ENCODE peak calls at places on chromosome 11, in seven cellular contexts. L, I, Y, H, C, U and R are unnamed samples.

GRCh38 chr11:59207988-59208432 is 4.7 kb downstream of the MPEG1 start:
- DNase-seq in H (peak; percentile 40), I (no peak), Y (peak; percentile 64), C (peak; percentile 51), L (peak; percentile 59), U (peak; percentile 62), R (peak; percentile 15)

GRCh38 chr11:97471480-97471879 is 1081.7 kb downstream of the JRKL start:
- DNase-seq in U (no peak), I (no peak), L (no peak), H (no peak), C (no peak), Y (no peak), R (no peak)

GRCh38 chr11:17934194-17934593 is 78.7 kb downstream of the SERGEF start:
- DNase-seq in Y (no peak), U (no peak), L (no peak), I (no peak), H (no peak), C (no peak), R (no peak)

GRCh38 chr11:34316347-34317037 is 41.3 kb downstream of the ABTB2 start:
- DNase-seq in U (no peak), H (no peak), C (no peak), Y (no peak), L (peak; percentile 40), I (no peak), R (no peak)

GRCh38 chr11:70064011-70064725 is 13.9 kb upstream of the ANO1 start:
- DNase-seq in C (no peak), H (no peak), I (peak; percentile 73), Y (no peak), U (no peak), L (no peak), R (peak; percentile 36)

GRCh38 chr11:12963789-12964536 is 45.2 kb upstream of the RASSF10 start:
- DNase-seq in L (peak; percentile 49), I (peak; percentile 91), U (peak; percentile 80), H (peak; percentile 27), C (peak; percentile 79), Y (peak; percentile 84), R (peak; percentile 84)

GRCh38 chr11:45921561-45922424 is 663 bp upstream of the LARGE2 start:
- DNase-seq in C (peak; percentile 89), Y (no peak), I (no peak), U (no peak), L (no peak), H (no peak), R (peak; percentile 68)

GRCh38 chr11:27926981-27927481 is 180.9 kb downstream of the KIF18A start:
- DNase-seq in H (peak; percentile 96), U (no peak), Y (no peak), C (no peak), L (peak; percentile 95), I (no peak), R (no peak)

GRCh38 chr11:58047818-58048217 is 17.1 kb downstream of the OR6Q1 start:
- DNase-seq in U (no peak), H (no peak), I (no peak), C (no peak), L (no peak), Y (no peak), R (no peak)

GRCh38 chr11:69287968-69288882 is 5.7 kb upstream of the MYEOV start:
- DNase-seq in L (no peak), U (no peak), I (no peak), H (no peak), Y (no peak), C (peak; percentile 68), R (no peak)

GRCh38 chr11:71241721-71242259 is 10.6 kb downstream of the SHANK2 start:
- DNase-seq in Y (no peak), H (no peak), I (no peak), L (no peak), C (no peak), U (no peak), R (no peak)

GRCh38 chr11:17905477-17905876 is 107.4 kb downstream of the SERGEF start:
- DNase-seq in U (peak; percentile 55), L (no peak), I (no peak), H (no peak), Y (peak; percentile 47), C (no peak), R (no peak)

GRCh38 chr11:107545101-107545514 is 20.4 kb downstream of the ALKBH8 start:
- DNase-seq in U (no peak), H (peak; percentile 35), L (peak; percentile 26), C (no peak), I (no peak), Y (no peak), R (no peak)

GRCh38 chr11:19398273-19398672 is 157.5 kb upstream of the E2F8 start:
- DNase-seq in U (no peak), I (peak; percentile 72), C (no peak), L (no peak), H (no peak), Y (no peak), R (no peak)

GRCh38 chr11:59171508-59172322 is at the start of gene DTX4:
- DNase-seq in H (peak; percentile 86), U (peak; percentile 89), C (peak; percentile 96), L (peak; percentile 84), I (peak; percentile 98), Y (peak; percentile 90), R (peak; percentile 97)

DNA sequence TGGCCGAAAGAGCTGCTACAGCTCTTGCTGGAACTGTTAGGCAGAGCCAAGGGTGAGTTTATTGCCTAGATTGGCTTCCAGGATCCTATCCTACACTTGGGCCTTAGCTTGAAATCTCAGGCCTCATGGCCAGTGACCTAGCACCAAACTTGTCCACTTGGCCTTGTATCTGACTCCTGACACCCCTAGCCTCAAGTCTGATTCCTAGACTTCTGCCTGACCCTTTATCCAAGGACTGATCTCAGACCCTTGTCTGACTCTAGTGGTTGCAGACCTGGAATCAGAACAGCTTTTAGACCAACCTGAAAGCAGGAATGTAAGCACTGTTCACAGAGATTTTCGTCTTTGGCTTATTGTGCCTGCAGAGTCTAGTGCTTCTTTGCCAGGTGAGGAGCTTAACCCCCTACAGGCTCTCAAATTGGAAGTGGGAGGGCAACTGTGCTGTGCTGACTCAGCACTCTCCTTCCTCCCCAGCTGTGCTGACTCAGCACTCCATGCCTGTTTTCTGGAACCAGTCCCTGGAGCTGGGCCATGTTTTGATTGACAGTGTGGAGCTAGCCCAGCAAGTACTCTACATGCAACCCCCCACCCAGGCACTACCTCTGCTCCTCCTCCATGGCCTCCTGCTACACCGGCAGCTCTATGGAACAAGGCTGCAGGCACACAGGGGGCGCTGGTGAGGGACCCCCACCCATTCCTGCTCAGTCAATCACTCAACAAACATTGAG is 35.1 kb downstream of the RRP8 start:
- DNase-seq in C (peak; percentile 66), U (no peak), I (no peak), H (peak; percentile 18), L (peak; percentile 57), Y (no peak), R (no peak)
- TF ChIP-seq CTCF in C (no peak), U (no peak), I (no peak), H (peak; percentile 27), L (no peak), Y (no peak), R (no peak)

DNA sequence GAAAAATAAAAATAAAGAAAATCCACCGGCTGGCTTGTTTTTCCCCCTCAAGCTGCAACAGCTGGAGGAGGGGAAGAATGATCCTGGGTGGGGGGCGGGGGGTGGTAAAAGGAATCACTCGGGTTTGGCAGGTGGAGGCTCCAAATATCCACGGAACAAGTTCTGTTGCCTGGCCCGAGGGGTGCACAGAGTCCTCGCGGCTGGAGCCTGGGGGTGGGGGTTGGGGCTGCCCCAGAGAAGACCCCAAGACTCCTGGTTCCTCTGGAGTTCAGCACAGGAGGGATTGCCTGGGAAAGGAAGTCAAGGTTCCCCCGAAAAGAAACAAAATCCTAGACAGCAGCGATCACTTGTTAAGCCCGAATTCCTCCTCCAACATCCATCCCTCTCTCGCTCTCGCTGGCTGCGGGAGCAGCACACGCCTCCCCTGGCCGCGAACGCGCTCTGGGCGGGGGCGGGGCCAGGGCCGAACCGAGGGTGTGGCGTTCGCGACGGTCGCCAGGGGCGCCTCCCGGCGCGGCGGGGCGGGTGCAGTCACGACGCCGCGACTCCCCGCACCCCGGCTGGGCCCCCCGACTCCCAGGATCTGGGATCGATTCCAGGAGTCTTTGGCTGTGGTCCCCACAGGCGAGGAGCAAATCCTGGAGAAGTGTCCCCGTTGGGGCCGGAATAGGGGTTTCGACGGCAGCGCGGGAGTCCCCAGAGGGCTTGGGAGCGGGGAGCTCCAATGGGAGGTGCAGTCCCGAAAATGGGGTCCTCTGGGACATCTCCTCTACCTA is at the start of gene KCNA4:
- DNase-seq in L (peak; percentile 0), Y (no peak), C (no peak), I (no peak), H (no peak), U (no peak), R (peak; percentile 81)
- TF ChIP-seq CTCF in L (no peak), Y (no peak), C (no peak), I (no peak), H (no peak), U (no peak), R (peak; percentile 25)

GRCh38 chr11:43687120-43687791 is 6.7 kb downstream of the HSD17B12 start:
- DNase-seq in I (no peak), H (no peak), U (no peak), Y (no peak), L (peak; percentile 31), C (peak; percentile 26), R (no peak)

GRCh38 chr11:43686207-43686606 is 5.7 kb downstream of the HSD17B12 start:
- DNase-seq in L (no peak), U (no peak), H (no peak), I (no peak), C (no peak), Y (no peak), R (no peak)

GRCh38 chr11:43689167-43689566 is 8.6 kb downstream of the HSD17B12 start:
- DNase-seq in Y (no peak), I (no peak), C (no peak), L (no peak), H (no peak), U (no peak), R (no peak)

GRCh38 chr11:43681543-43681942 is 1.0 kb downstream of the HSD17B12 start:
- DNase-seq in C (no peak), L (peak; percentile 24), I (no peak), Y (no peak), U (no peak), H (peak; percentile 3), R (no peak)

GRCh38 chr11:43685483-43685882 is 4.9 kb downstream of the HSD17B12 start:
- DNase-seq in I (no peak), U (no peak), Y (no peak), H (no peak), C (no peak), L (no peak), R (no peak)
- TF ChIP-seq CTCF in I (no peak), U (no peak), Y (no peak), H (peak; percentile 27), C (no peak), L (no peak), R (no peak)

DNA sequence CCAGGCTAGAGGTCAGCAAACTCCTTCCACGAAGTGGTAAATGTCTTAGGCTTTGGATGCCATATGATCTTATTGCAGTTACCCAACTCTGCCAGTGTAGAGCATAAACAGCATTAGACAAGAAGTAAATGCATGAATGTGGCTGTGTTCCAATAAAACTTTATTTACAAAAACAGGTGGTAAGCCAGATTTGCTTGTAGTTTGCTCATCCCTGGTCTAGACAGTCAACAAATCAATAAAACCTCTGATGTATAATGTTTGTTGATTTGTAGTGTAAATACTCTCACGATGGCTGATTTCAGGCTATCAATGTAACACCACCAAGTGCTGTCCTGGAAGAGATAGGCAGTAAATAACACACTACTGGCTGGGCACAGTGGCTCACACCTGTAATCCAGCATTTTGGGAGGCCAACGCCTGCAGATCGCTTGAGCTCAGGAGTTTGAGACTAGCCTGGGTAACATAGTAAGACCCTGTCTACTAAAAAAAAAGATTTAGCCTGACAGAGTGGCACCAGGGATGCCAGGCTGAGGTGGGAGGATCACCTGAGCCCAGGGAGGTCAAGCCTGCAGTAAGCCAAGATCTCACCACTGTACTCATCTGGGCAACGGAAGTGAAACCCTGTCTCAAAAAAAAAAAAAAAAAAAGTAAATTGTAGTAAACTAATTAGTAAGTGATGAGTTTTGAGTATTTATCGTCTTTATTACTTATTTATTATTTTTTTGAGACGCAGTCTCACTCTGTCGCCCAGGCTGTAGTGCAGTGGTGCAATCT is 6.9 kb upstream of the CATSPER1 start:
- DNase-seq in U (no peak), L (no peak), C (no peak), Y (no peak), I (no peak), H (no peak), R (no peak)
- TF ChIP-seq CTCF in U (no peak), L (no peak), C (no peak), Y (no peak), I (no peak), H (no peak), R (no peak)